ENCODE peak calls at places on chromosomes 16 and 17, in six cellular contexts. O, P, W, K, J and M are unnamed samples.

GRCh38 chr17:7238418-7239090 is 703 bp downstream of the PHF23 start:
- DNase-seq in O (no peak), P (peak; percentile 58), W (no peak), K (no peak), J (no peak), M (no peak)

GRCh38 chr16:68908000-68908313 is 64.6 kb downstream of the TANGO6 start:
- DNase-seq in O (peak; percentile 42), P (no peak), W (no peak), K (no peak), J (peak; percentile 25), M (no peak)

GRCh38 chr16:1764971-1765370 is 6.4 kb downstream of the NME3 start:
- DNase-seq in O (no peak), P (no peak), W (no peak), K (no peak), J (no peak), M (no peak)

GRCh38 chr17:45648642-45649041 is 135.5 kb upstream of the CRHR1 start:
- DNase-seq in O (no peak), P (peak; percentile 82), W (no peak), K (no peak), J (no peak), M (peak; percentile 88)

GRCh38 chr17:75508122-75508719 is 7.1 kb downstream of the CASKIN2 start:
- DNase-seq in O (no peak), P (no peak), W (no peak), K (no peak), J (no peak), M (no peak)

GRCh38 chr17:40500709-40501108 is 714 bp downstream of the TNS4 start:
- DNase-seq in O (no peak), P (no peak), W (no peak), K (no peak), J (no peak), M (no peak)

GRCh38 chr17:75061055-75061438 is 14.0 kb downstream of the KCTD2 start:
- DNase-seq in O (no peak), P (no peak), W (no peak), K (no peak), J (no peak), M (no peak)

GRCh38 chr16:11587643-11588247 is 1.0 kb upstream of the LITAF start:
- DNase-seq in O (no peak), P (no peak), W (no peak), K (no peak), J (no peak), M (no peak)

GRCh38 chr16:27269300-27270150 is 953 bp upstream of the NSMCE1 start:
- DNase-seq in O (no peak), P (no peak), W (no peak), K (no peak), J (no peak), M (no peak)

GRCh38 chr17:951388-952132 is 28.0 kb downstream of the NXN start:
- DNase-seq in O (peak; percentile 89), P (peak; percentile 94), W (peak; percentile 67), K (no peak), J (peak; percentile 94), M (peak; percentile 75)

GRCh38 chr16:82119405-82119804 is 50.6 kb downstream of the MPHOSPH6 start:
- DNase-seq in O (no peak), P (no peak), W (no peak), K (no peak), J (no peak), M (no peak)

GRCh38 chr16:82782715-82783251 is 156.0 kb downstream of the CDH13 start:
- DNase-seq in O (no peak), P (peak; percentile 46), W (peak; percentile 12), K (no peak), J (no peak), M (no peak)

GRCh38 chr16:59148756-59149155 is 414.6 kb upstream of the GOT2 start:
- DNase-seq in O (no peak), P (no peak), W (no peak), K (no peak), J (no peak), M (no peak)

GRCh38 chr17:31269597-31269996 is 27.4 kb downstream of the OMG start:
- DNase-seq in O (peak; percentile 97), P (peak; percentile 65), W (no peak), K (peak; percentile 50), J (peak; percentile 97), M (no peak)

GRCh38 chr17:18960803-18961511 is 9.0 kb downstream of the SLC5A10 start:
- DNase-seq in O (peak; percentile 50), P (peak; percentile 91), W (peak; percentile 79), K (peak; percentile 93), J (peak; percentile 63), M (peak; percentile 99)

GRCh38 chr17:3497101-3497500 is 21.3 kb downstream of the ASPA start:
- DNase-seq in O (no peak), P (no peak), W (no peak), K (no peak), J (no peak), M (no peak)

GRCh38 chr17:76119409-76120371 is 16.1 kb upstream of the EXOC7 start:
- DNase-seq in O (no peak), P (no peak), W (no peak), K (no peak), J (no peak), M (no peak)

GRCh38 chr16:53611151-53611802 is 92.4 kb downstream of the RPGRIP1L start:
- DNase-seq in O (no peak), P (no peak), W (no peak), K (no peak), J (no peak), M (no peak)

GRCh38 chr16:57624806-57625500 is 3.5 kb upstream of the ADGRG1 start:
- DNase-seq in O (no peak), P (no peak), W (no peak), K (no peak), J (no peak), M (no peak)

GRCh38 chr17:41494524-41494923 is 4.8 kb upstream of the KRT36 start:
- DNase-seq in O (peak; percentile 39), P (no peak), W (no peak), K (peak; percentile 40), J (peak; percentile 37), M (no peak)

GRCh38 chr16:48831081-48831722 is 221.2 kb upstream of the N4BP1 start:
- DNase-seq in O (no peak), P (peak; percentile 63), W (no peak), K (peak; percentile 29), J (no peak), M (peak; percentile 72)

GRCh38 chr17:17305282-17305801 is 2.2 kb downstream of the NT5M start:
- DNase-seq in O (no peak), P (no peak), W (no peak), K (peak; percentile 18), J (peak; percentile 50), M (no peak)

GRCh38 chr16:68362952-68363846 is 52.4 kb downstream of the PRMT7 start:
- DNase-seq in O (no peak), P (no peak), W (no peak), K (no peak), J (no peak), M (no peak)

GRCh38 chr17:66834426-66834918 is 445 bp upstream of the CACNG5 start:
- DNase-seq in O (no peak), P (no peak), W (no peak), K (no peak), J (no peak), M (no peak)

GRCh38 chr16:3592559-3592958 is 15.4 kb upstream of the NLRC3 start:
- DNase-seq in O (no peak), P (no peak), W (no peak), K (no peak), J (no peak), M (no peak)

GRCh38 chr17:30376621-30377452 is 1.9 kb upstream of the CPD start:
- DNase-seq in O (peak; percentile 87), P (no peak), W (no peak), K (no peak), J (peak; percentile 89), M (no peak)

GRCh38 chr17:39845052-39845976 is 18.8 kb downstream of the IKZF3 start:
- DNase-seq in O (peak; percentile 5), P (no peak), W (no peak), K (no peak), J (no peak), M (no peak)

GRCh38 chr17:28961391-28961790 is 10.1 kb upstream of the PHF12 start:
- DNase-seq in O (no peak), P (no peak), W (no peak), K (no peak), J (no peak), M (no peak)

GRCh38 chr17:77214743-77215142 is 74.0 kb downstream of the SEC14L1 start:
- DNase-seq in O (peak; percentile 31), P (peak; percentile 87), W (no peak), K (peak; percentile 46), J (peak; percentile 68), M (peak; percentile 27)

GRCh38 chr17:77512062-77512946 is 371.5 kb downstream of the SEC14L1 start:
- DNase-seq in O (no peak), P (no peak), W (no peak), K (no peak), J (no peak), M (no peak)

GRCh38 chr16:65068151-65068740 is 53.6 kb downstream of the CDH11 start:
- DNase-seq in O (peak; percentile 78), P (no peak), W (no peak), K (no peak), J (peak; percentile 83), M (no peak)

GRCh38 chr17:382644-383533 is 30.3 kb upstream of the RPH3AL start:
- DNase-seq in O (peak; percentile 87), P (peak; percentile 77), W (peak; percentile 83), K (peak; percentile 64), J (peak; percentile 97), M (no peak)

GRCh38 chr17:72726936-72727335 is 365.6 kb downstream of the SLC39A11 start:
- DNase-seq in O (peak; percentile 77), P (no peak), W (no peak), K (no peak), J (peak; percentile 77), M (no peak)

GRCh38 chr16:89188064-89188441 is 12.3 kb downstream of the SLC22A31 start:
- DNase-seq in O (no peak), P (no peak), W (no peak), K (no peak), J (no peak), M (no peak)
- H4K91ac ChIP-seq in O (no peak overlapping the region), P (no peak overlapping the region), W (no peak overlapping the region), K (no peak overlapping the region), J (no peak overlapping the region), M (no peak overlapping the region)

GRCh38 chr17:80372456-80372855 is 42.5 kb upstream of the ENDOV start:
- DNase-seq in O (no peak), P (no peak), W (no peak), K (no peak), J (no peak), M (no peak)
- H4K91ac ChIP-seq in O (no peak overlapping the region), P (no peak overlapping the region), W (no peak overlapping the region), K (no peak overlapping the region), J (no peak overlapping the region), M (no peak overlapping the region)

DNA sequence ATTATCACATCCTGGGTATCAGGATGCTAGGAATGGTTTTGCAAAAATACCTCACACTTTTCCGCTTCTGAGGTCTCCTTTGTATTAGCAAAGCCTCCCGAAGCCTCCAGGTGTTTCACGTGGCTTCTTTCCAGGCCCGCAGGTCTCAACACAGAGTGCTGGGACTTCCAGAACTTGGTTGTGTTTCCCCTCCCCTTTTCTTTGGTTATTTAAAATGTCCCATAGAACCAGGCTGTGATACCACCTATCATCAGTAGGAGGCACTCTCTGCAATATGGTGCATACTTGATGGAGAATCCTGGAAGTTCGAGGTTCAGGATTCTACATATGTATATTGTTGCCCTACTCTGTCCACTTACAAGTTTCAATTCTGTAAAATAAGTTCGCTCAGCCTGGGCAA is 28.8 kb downstream of the ATP2C2 start:
- DNase-seq in O (no peak), P (no peak), W (no peak), K (peak; percentile 23), J (no peak), M (no peak)
- H4K91ac ChIP-seq in O (no peak overlapping the region), P (no peak overlapping the region), W (no peak overlapping the region), K (no peak overlapping the region), J (no peak overlapping the region), M (no peak overlapping the region)

GRCh38 chr16:92431-93339 is 14.7 kb downstream of the MPG start:
- DNase-seq in O (no peak), P (no peak), W (no peak), K (no peak), J (no peak), M (no peak)
- H4K91ac ChIP-seq in O (no peak overlapping the region), P (no peak overlapping the region), W (no peak overlapping the region), K (no peak overlapping the region), J (peak overlapping the region; percentile 28), M (no peak overlapping the region)